ENCODE peak calls at places on chromosomes 5 and 9, in six cellular contexts. Y, C, N, T, P and Q are unnamed samples.

GRCh38 chr5:40687316-40687715 is 7.6 kb downstream of the PTGER4 start:
- DNase-seq in Y (no peak), C (no peak), N (no peak), T (no peak), P (no peak), Q (peak; percentile 32)

GRCh38 chr5:65508978-65509377 is 27.3 kb upstream of the ADAMTS6 start:
- DNase-seq in Y (no peak), C (no peak), N (no peak), T (no peak), P (no peak), Q (no peak)

GRCh38 chr5:66164044-66164790 is 20.1 kb downstream of the SREK1 start:
- DNase-seq in Y (no peak), C (no peak), N (no peak), T (no peak), P (no peak), Q (no peak)

GRCh38 chr9:85469041-85469440 is 272.7 kb downstream of the AGTPBP1 start:
- DNase-seq in Y (no peak), C (no peak), N (no peak), T (no peak), P (no peak), Q (no peak)

GRCh38 chr9:127181315-127181580 is 58.8 kb upstream of the ANGPTL2 start:
- DNase-seq in Y (no peak), C (peak; percentile 15), N (no peak), T (peak; percentile 41), P (no peak), Q (no peak)

GRCh38 chr9:28678097-28678496 is 1104.8 kb upstream of the C9orf72 start:
- DNase-seq in Y (no peak), C (no peak), N (peak; percentile 53), T (no peak), P (no peak), Q (no peak)

GRCh38 chr5:151740336-151740942 is 18.0 kb downstream of the ATOX1 start:
- DNase-seq in Y (no peak), C (peak; percentile 35), N (peak; percentile 92), T (no peak), P (peak; percentile 28), Q (peak; percentile 36)

GRCh38 chr5:38441730-38442573 is 114.5 kb downstream of the LIFR start:
- DNase-seq in Y (no peak), C (peak; percentile 80), N (peak; percentile 96), T (peak; percentile 80), P (peak; percentile 73), Q (peak; percentile 52)

GRCh38 chr5:132010645-132011560 is 555 bp downstream of the ACSL6 start:
- DNase-seq in Y (no peak), C (no peak), N (no peak), T (peak; percentile 63), P (no peak), Q (no peak)

GRCh38 chr5:62547929-62548678 is 30.5 kb upstream of the LRRC70 start:
- DNase-seq in Y (no peak), C (no peak), N (no peak), T (no peak), P (no peak), Q (no peak)

GRCh38 chr5:159206368-159206767 is 3.0 kb downstream of the RNF145 start:
- DNase-seq in Y (no peak), C (no peak), N (no peak), T (no peak), P (no peak), Q (no peak)

GRCh38 chr9:69120380-69121154 is 53.5 kb upstream of the TJP2 start:
- DNase-seq in Y (peak; percentile 88), C (peak; percentile 90), N (peak; percentile 97), T (peak; percentile 90), P (no peak), Q (no peak)

GRCh38 chr5:10474521-10475075 is 32.9 kb downstream of the ROPN1L start:
- DNase-seq in Y (no peak), C (no peak), N (no peak), T (no peak), P (no peak), Q (no peak)

GRCh38 chr9:97403746-97404316 is 8.1 kb upstream of the TDRD7 start:
- DNase-seq in Y (no peak), C (no peak), N (no peak), T (no peak), P (no peak), Q (no peak)

GRCh38 chr9:94135222-94135621 is 51.0 kb downstream of the PTPDC1 start:
- DNase-seq in Y (no peak), C (peak; percentile 76), N (no peak), T (no peak), P (no peak), Q (no peak)

GRCh38 chr9:6984941-6985578 is 227.3 kb downstream of the KDM4C start:
- DNase-seq in Y (no peak), C (no peak), N (peak; percentile 84), T (no peak), P (no peak), Q (no peak)

GRCh38 chr9:137300607-137301085 is 1.4 kb downstream of the NRARP start:
- DNase-seq in Y (no peak), C (no peak), N (peak; percentile 74), T (no peak), P (no peak), Q (no peak)

GRCh38 chr9:134839441-134840125 is 41.0 kb upstream of the FCN2 start:
- DNase-seq in Y (peak; percentile 62), C (no peak), N (peak; percentile 29), T (no peak), P (no peak), Q (no peak)

DNA sequence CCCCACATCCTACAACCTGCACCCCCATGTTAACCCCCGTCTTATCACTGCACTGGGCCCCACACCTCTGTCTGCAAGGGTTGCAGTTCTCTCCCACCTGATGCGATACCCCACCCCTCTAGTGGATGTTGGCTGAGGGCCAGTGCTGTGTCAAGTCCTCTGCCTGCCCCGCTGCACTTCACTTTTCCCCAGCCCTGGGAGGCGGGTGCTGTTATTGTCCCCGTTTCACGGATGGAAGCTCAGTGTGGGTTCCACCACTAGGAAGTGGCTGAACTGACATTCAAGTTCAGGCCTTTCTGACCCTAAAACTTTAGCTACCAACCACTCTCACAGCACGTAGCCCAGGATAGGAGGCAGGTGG is 3.5 kb downstream of the SNCB start:
- DNase-seq in Y (no peak), C (no peak), N (no peak), T (no peak), P (no peak), Q (no peak)
- H3K4me1 ChIP-seq in Y (peaks cover 10% of the 10 kb centered on the region), C (peaks cover 4% of the 10 kb centered on the region), N (peaks cover 3% of the 10 kb centered on the region), T (peaks cover 6% of the 10 kb centered on the region), P (peaks cover 13% of the 10 kb centered on the region), Q (peaks cover 10% of the 10 kb centered on the region)

DNA sequence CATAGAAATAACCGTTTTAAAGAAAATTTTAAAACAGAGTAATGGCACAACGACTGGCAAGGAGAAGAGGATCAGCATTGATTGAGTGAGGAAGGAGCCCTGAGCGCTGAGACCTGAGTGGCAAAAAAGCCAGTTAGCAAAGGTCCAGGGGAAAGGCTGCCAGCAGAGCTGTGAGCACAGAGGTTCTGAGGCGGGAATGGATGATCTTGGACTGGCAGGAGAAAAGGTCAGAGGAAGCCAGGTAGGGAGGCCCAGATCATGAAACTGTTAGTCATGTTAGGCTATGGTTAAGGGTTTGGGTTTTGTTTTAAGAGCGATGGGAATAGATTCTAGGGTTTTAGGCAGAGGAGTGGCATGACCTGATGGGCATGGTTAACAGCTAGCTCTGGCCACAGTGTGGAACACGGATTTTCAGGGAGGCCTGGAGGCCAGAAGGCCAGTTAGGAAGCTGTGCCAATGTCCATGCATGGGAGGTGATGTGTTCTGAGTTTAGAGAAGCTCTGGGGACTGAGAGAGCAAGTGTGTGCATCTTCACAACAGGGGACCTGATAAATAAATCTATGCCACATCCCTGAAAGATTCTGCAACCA is 57.7 kb upstream of the GALNT10 start:
- DNase-seq in Y (no peak), C (no peak), N (no peak), T (no peak), P (no peak), Q (no peak)
- H3K4me3 ChIP-seq in Y (no peak overlapping the region), C (no peak overlapping the region), N (no peak overlapping the region), T (no peak overlapping the region), P (no peak overlapping the region), Q (no peak overlapping the region)

DNA sequence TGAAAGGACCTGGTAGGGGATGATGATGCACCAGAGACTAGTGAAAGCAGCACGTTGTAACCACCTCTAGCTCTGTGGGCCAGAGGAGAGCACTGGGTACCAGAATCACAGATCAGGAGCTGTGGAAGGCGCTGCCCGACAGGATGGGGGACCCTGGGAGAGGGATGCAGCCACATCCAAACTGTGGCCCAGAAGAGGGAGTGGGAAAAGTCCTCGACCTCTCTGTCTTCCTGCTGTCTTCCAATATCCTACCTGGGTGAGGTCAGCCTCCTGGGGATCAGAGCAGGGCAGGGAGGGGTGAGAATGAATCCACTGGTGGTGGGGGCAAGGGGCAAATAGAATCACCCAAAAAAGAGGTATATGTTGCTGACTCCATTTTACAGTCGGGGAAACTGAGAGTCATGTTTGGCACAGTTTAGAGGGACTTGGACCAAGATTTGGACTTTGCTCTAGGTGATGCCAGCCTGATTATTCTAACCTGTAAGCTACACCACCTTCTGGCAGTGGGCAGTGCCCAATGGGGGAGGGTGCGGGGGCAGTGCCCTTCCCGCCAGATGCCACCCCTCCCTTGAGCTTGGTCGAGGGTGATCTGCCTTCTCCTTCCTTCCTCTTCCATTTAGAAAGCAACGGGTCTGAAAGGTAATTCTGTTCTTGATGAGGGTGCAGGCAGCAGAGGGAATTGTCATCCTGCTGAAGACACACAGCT is 155.8 kb downstream of the RGS3 start:
- DNase-seq in Y (no peak), C (no peak), N (no peak), T (peak; percentile 46), P (no peak), Q (no peak)
- H3K4me1 ChIP-seq in Y (peaks cover 33% of the 10 kb centered on the region), C (peaks cover 12% of the 10 kb centered on the region), N (peaks cover 17% of the 10 kb centered on the region), T (peaks cover 39% of the 10 kb centered on the region), P (no peaks in the 10 kb centered on the region), Q (no peaks in the 10 kb centered on the region)

GRCh38 chr5:1333986-1334385 is 10.9 kb downstream of the CLPTM1L start:
- DNase-seq in Y (peak; percentile 61), C (no peak), N (no peak), T (peak; percentile 62), P (no peak), Q (no peak)
- H3K4me3 ChIP-seq in Y (no peak overlapping the region), C (no peak overlapping the region), N (no peak overlapping the region), T (no peak overlapping the region), P (no peak overlapping the region), Q (no peak overlapping the region)

GRCh38 chr9:124929464-124929863 is 11.4 kb downstream of the GOLGA1 start:
- DNase-seq in Y (no peak), C (no peak), N (no peak), T (no peak), P (no peak), Q (no peak)
- H3K4me1 ChIP-seq in Y (no peaks in the 10 kb centered on the region), C (no peaks in the 10 kb centered on the region), N (no peaks in the 10 kb centered on the region), T (no peaks in the 10 kb centered on the region), P (no peaks in the 10 kb centered on the region), Q (peaks cover 4% of the 10 kb centered on the region)

DNA sequence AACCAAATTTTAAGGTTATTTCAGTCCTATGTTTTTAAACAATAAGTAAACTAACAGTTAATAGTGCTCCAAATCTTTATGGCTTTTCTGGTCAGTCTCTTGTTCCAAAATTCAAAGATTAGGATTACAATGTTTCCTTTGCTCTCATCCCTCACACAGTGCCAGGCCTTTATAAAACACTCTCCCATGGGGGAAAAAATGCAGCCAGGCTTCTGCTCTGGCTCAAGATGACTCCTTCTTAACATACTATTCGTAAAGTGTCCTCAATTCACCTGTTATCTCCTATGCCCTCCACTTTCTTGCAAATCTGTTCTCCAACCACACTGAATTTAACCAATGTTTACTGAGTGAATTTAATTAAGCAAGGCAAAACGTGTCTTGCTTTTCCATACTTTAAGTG is 1.4 kb downstream of the CEP120 start:
- DNase-seq in Y (no peak), C (no peak), N (no peak), T (no peak), P (no peak), Q (no peak)
- H3K4me3 ChIP-seq in Y (peak overlapping the region; percentile 88), C (peak overlapping the region; percentile 94), N (peak overlapping the region; percentile 90), T (peak overlapping the region; percentile 89), P (peak overlapping the region; percentile 79), Q (peak overlapping the region; percentile 76)